ENCODE peak calls at places on chromosomes 11 and 22, in ten cellular contexts. Y is stimulated activated CD4-positive, alpha-beta T cell treated with anti-CD3 and anti-CD28 coated beads, TNF-alpha, amount 100 ng/mL, for 1 hour; M is activated CD4-positive, alpha-beta T cell treated with anti-CD3 and anti-CD28 coated beads for 24 hours; U is iris pigment epithelial cell; Z is body of pancreas; N is astrocyte; I is choroid plexus epithelial cell; C is M059J; W is activated T-cell treated with anti-CD3 and anti-CD28 coated beads, Interleukin-2, amount 50 U/mL, for 72 hours; T is NCI-H1105. G is an unnamed sample.

GRCh38 chr11:112024178-112024777 is 930 bp upstream of the DLAT start:
- DNase-seq in Y (no peak), M (no peak), U (no peak), Z (no peak), N (no peak), I (peak), C (no peak), W (no peak), T (no peak), G (no peak)

GRCh38 chr11:27403195-27403594 is 40.2 kb upstream of the CCDC34 start:
- DNase-seq in Y (no peak), M (no peak), U (no peak), Z (no peak), N (no peak), I (no peak), C (no peak), W (no peak), T (no peak), G (no peak)

GRCh38 chr11:81887671-81888070 is 846.0 kb downstream of the FAM181B start:
- DNase-seq in Y (no peak), M (no peak), U (no peak), Z (no peak), N (no peak), I (no peak), C (no peak), W (no peak), T (no peak), G (no peak)

GRCh38 chr22:38133331-38133730 is 22.8 kb upstream of the BAIAP2L2 start:
- DNase-seq in Y (no peak), M (no peak), U (no peak), Z (no peak), N (no peak), I (no peak), C (no peak), W (no peak), T (no peak), G (no peak)

GRCh38 chr11:10305964-10306918 is 1.4 kb downstream of the ADM start:
- DNase-seq in Y (no peak), M (no peak), U (no peak), Z (peak), N (no peak), I (peak), C (peak), W (peak), T (peak), G (peak)

GRCh38 chr22:37273126-37273845 is 9.0 kb upstream of the CYTH4 start:
- DNase-seq in Y (no peak), M (no peak), U (peak), Z (no peak), N (peak), I (peak), C (peak), W (peak), T (no peak), G (peak)

GRCh38 chr11:124886476-124886875 is 11.2 kb downstream of the ROBO4 start:
- DNase-seq in Y (no peak), M (no peak), U (no peak), Z (no peak), N (no peak), I (no peak), C (no peak), W (no peak), T (no peak), G (no peak)

GRCh38 chr22:31126128-31126868 is 3.5 kb downstream of the INPP5J start:
- DNase-seq in Y (no peak), M (no peak), U (no peak), Z (no peak), N (no peak), I (no peak), C (no peak), W (no peak), T (no peak), G (no peak)

GRCh38 chr11:120674537-120674936 is 163.0 kb downstream of the GRIK4 start:
- DNase-seq in Y (no peak), M (no peak), U (peak), Z (no peak), N (peak), I (peak), C (peak), W (no peak), T (no peak), G (no peak)

GRCh38 chr11:278001-278951 is at the start of gene NLRP6:
- DNase-seq in Y (no peak), M (no peak), U (no peak), Z (peak), N (no peak), I (no peak), C (no peak), W (no peak), T (no peak), G (no peak)

GRCh38 chr11:32448232-32448631 is 12.9 kb upstream of the WT1 start:
- DNase-seq in Y (no peak), M (no peak), U (peak), Z (no peak), N (no peak), I (peak), C (peak), W (no peak), T (no peak), G (no peak)

GRCh38 chr11:134584001-134584561 is 172.0 kb upstream of the B3GAT1 start:
- DNase-seq in Y (no peak), M (no peak), U (no peak), Z (no peak), N (no peak), I (no peak), C (no peak), W (no peak), T (no peak), G (no peak)

GRCh38 chr11:496834-497564 is 10.0 kb downstream of the RNH1 start:
- DNase-seq in Y (no peak), M (no peak), U (no peak), Z (no peak), N (no peak), I (no peak), C (no peak), W (no peak), T (no peak), G (no peak)

GRCh38 chr11:59918987-59919589 is 19.1 kb upstream of the OOSP1 start:
- DNase-seq in Y (no peak), M (no peak), U (peak), Z (peak), N (peak), I (peak), C (peak), W (peak), T (no peak), G (peak)

GRCh38 chr22:40621309-40622151 is 15.0 kb downstream of the MRTFA start:
- DNase-seq in Y (no peak), M (no peak), U (no peak), Z (no peak), N (no peak), I (no peak), C (no peak), W (no peak), T (no peak), G (no peak)

GRCh38 chr11:27429740-27430451 is 42.7 kb downstream of the LGR4 start:
- DNase-seq in Y (no peak), M (no peak), U (no peak), Z (no peak), N (peak), I (no peak), C (peak), W (no peak), T (peak), G (no peak)

GRCh38 chr11:59206635-59207034 is 6.1 kb downstream of the MPEG1 start:
- DNase-seq in Y (no peak), M (no peak), U (peak), Z (peak), N (no peak), I (peak), C (peak), W (no peak), T (peak), G (peak)

GRCh38 chr11:131897976-131898375 is 527.6 kb downstream of the NTM start:
- DNase-seq in Y (no peak), M (no peak), U (peak), Z (no peak), N (peak), I (peak), C (peak), W (no peak), T (no peak), G (no peak)